ENCODE peak calls at places on chromosomes 5 and 9, in four cellular contexts. H, L, Z and Y are unnamed samples.

GRCh38 chr5:127694518-127695171 is 8.5 kb upstream of the CCDC192 start:
- DNase-seq in H (no peak), Z (no peak), L (no peak), Y (no peak)

GRCh38 chr9:121901616-121902015 is 191.5 kb downstream of the TTLL11 start:
- DNase-seq in H (no peak), L (no peak), Z (no peak), Y (no peak)

GRCh38 chr9:130179508-130179907 is 7.3 kb downstream of the NCS1 start:
- DNase-seq in Z (no peak), L (no peak), H (no peak), Y (no peak)

GRCh38 chr5:18652404-18653215 is 1018.4 kb downstream of the TAF11L14 start:
- DNase-seq in Z (no peak), L (no peak), H (no peak), Y (no peak)

GRCh38 chr5:2565147-2565546 is 186.3 kb downstream of the IRX2 start:
- DNase-seq in L (no peak), H (no peak), Z (no peak), Y (no peak)

GRCh38 chr5:43432486-43433365 is 20.5 kb upstream of the CCL28 start:
- DNase-seq in L (no peak), H (peak), Z (no peak), Y (peak)

GRCh38 chr9:124011460-124012301 is at the start of gene LHX2:
- DNase-seq in Z (peak), L (peak), H (peak), Y (peak)

GRCh38 chr9:68714416-68715180 is 9.6 kb downstream of the PIP5K1B start:
- DNase-seq in Z (no peak), H (no peak), L (no peak), Y (no peak)

GRCh38 chr9:130377612-130378011 is 67.1 kb upstream of the ASS1 start:
- DNase-seq in H (no peak), L (no peak), Z (no peak), Y (no peak)

GRCh38 chr5:132421442-132421841 is 51.9 kb downstream of the SLC22A5 start:
- DNase-seq in Z (no peak), L (no peak), H (no peak), Y (no peak)

GRCh38 chr5:1658665-1659064 is 134.9 kb upstream of the LPCAT1 start:
- DNase-seq in L (no peak), H (no peak), Z (peak), Y (no peak)

GRCh38 chr5:149735066-149735465 is 5.0 kb downstream of the PPARGC1B start:
- DNase-seq in L (no peak), H (no peak), Z (no peak), Y (no peak)

GRCh38 chr9:107637421-107638420 is 148.2 kb upstream of the KLF4 start:
- DNase-seq in Z (peak), H (no peak), L (no peak), Y (peak)

GRCh38 chr9:95508242-95508967 is 8.4 kb downstream of the PTCH1 start:
- DNase-seq in L (no peak), H (no peak), Z (peak), Y (no peak)

GRCh38 chr5:2005101-2006041 is 122.6 kb upstream of the IRX4 start:
- DNase-seq in Z (no peak), L (no peak), H (no peak), Y (no peak)

GRCh38 chr5:68450245-68450852 is 234.8 kb downstream of the PIK3R1 start:
- DNase-seq in L (no peak), Z (no peak), H (no peak), Y (no peak)

GRCh38 chr9:84819446-84819845 is 149.9 kb downstream of the NTRK2 start:
- DNase-seq in L (peak), H (no peak), Z (no peak), Y (peak)

GRCh38 chr9:79131375-79131774 is 440.4 kb upstream of the TLE4 start:
- DNase-seq in Z (no peak), L (no peak), H (no peak), Y (no peak)

GRCh38 chr9:16884952-16885513 is 14.6 kb upstream of the BNC2 start:
- DNase-seq in H (no peak), L (no peak), Z (peak), Y (no peak)

GRCh38 chr5:141657937-141658545 is 6.8 kb upstream of the FCHSD1 start:
- DNase-seq in L (no peak), H (peak), Z (no peak), Y (no peak)

GRCh38 chr5:58235279-58235678 is 224.6 kb downstream of the PLK2 start:
- DNase-seq in L (no peak), H (no peak), Z (no peak), Y (no peak)

GRCh38 chr9:32596096-32596865 is 23.3 kb upstream of the NDUFB6 start:
- DNase-seq in H (no peak), Z (no peak), L (no peak), Y (no peak)

GRCh38 chr5:135320718-135321484 is 78.1 kb downstream of the MACROH2A1 start:
- DNase-seq in H (no peak), Z (no peak), L (no peak), Y (no peak)

GRCh38 chr5:167171056-167171455 is 1120.4 kb upstream of the WWC1 start:
- DNase-seq in L (no peak), H (no peak), Z (no peak), Y (no peak)

GRCh38 chr9:112037281-112038016 is 137.6 kb downstream of the SUSD1 start:
- DNase-seq in H (no peak), Z (no peak), L (no peak), Y (no peak)

GRCh38 chr9:136753371-136754058 is 4.5 kb downstream of the LCN8 start:
- DNase-seq in Z (no peak), L (no peak), H (no peak), Y (no peak)

GRCh38 chr5:153902026-153902425 is 136.7 kb downstream of the FAM114A2 start:
- DNase-seq in H (no peak), L (no peak), Z (no peak), Y (no peak)
- TF ChIP-seq JUND in H (no peak), L (no peak), Z (no peak), Y (no peak)

GRCh38 chr9:13726746-13727145 is 447.3 kb upstream of the MPDZ start:
- DNase-seq in Z (no peak), H (no peak), L (no peak), Y (no peak)

GRCh38 chr9:13732290-13732689 is 452.8 kb upstream of the MPDZ start:
- DNase-seq in H (no peak), Z (no peak), L (no peak), Y (no peak)

GRCh38 chr9:13728121-13728520 is 448.6 kb upstream of the MPDZ start:
- DNase-seq in H (no peak), Z (no peak), L (no peak), Y (no peak)

GRCh38 chr9:13731637-13732036 is 452.1 kb upstream of the MPDZ start:
- DNase-seq in L (no peak), Z (no peak), H (no peak), Y (no peak)

DNA sequence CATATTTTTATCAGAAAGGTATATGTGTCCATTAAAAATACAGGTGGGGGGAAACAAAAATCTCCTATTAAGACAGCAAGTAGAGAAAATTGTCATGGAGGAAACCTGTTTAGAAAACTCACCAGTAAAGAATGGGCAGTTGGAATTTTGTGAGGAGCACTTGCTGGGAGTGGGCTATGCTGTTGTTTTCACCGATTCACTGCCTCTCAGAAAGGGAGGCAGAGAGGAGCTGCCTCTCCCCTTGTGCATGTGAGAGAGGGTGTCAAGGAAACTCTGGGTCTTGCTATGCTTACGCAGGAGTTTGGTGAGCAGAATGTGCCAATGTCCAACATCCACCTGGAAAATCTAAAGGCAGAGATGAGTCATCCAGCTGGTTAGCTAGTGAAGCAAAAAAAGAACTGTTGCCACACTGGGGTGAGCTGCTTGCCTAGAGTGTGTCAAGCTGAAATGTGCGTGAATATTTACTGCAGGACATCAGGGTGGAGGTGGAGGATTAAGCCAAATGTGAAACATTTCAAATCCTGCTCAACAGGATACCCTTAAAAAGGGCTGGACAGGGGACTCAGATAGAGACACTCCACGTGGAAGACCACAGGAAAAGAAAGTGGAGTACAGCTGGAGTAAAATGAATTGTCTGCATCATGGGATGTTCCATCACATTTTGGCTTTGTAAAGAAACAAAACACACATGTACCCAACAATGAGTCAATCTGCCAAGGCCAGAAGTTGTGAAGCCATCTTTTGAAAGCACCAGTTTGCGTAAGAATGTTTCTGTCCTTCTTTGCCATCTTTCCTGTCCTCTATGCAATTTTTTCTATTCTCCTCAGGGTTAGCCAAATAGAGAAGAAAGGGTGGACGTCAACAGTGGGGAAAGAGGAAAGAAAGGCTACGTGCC is 449.7 kb upstream of the MPDZ start:
- DNase-seq in L (no peak), Z (no peak), H (no peak), Y (no peak)
- TF ChIP-seq JUND in L (no peak), Z (no peak), H (no peak), Y (no peak)

GRCh38 chr5:95930541-95930940 is 31.1 kb downstream of the ELL2 start:
- DNase-seq in Z (no peak), H (no peak), L (no peak), Y (no peak)
- TF ChIP-seq JUND in Z (no peak), H (no peak), L (no peak), Y (no peak)

DNA sequence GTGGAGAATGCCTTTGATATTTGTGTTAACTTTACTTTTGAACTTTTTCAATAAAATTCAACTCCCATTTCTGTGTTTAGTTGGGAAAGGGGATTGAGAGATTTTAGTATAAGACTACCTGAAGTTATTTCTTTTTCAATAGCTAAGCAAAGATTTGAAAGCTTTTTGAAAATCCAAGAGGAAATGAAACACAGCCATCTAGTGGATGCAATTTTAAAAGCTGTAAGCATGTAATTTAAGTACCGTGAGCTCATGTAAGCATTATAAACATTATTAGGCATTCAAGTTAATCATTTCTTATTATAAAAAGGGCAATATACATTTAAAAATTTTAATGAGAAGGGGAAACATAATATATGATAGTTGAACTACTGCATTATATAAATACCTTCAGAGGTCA is 69.8 kb downstream of the CCDC171 start:
- DNase-seq in Z (no peak), L (no peak), H (peak), Y (no peak)
- TF ChIP-seq JUND in Z (no peak), L (no peak), H (no peak), Y (no peak)

GRCh38 chr5:67248703-67249589 is 52.3 kb upstream of the CD180 start:
- DNase-seq in L (no peak), H (no peak), Z (no peak), Y (no peak)
- TF ChIP-seq JUND in L (no peak), H (no peak), Z (peak), Y (no peak)